ENCODE peak calls at places on chromosomes 3 and 15, in ten cellular contexts. One of them, this sample, is unnamed.

GRCh38 chr15:101641894-101642293 is 10.3 kb downstream of the TM2D3 start:
- DNase-seq in left cardiac atrium: no peak
- DNase-seq in HuH-7: no peak
- DNase-seq in iPS-NIHi11: no peak
- DNase-seq in iPS DF 6.9: no peak
- DNase-seq in NCI-H345: no peak
- DNase-seq in CD8-positive, alpha-beta memory T cell: no peak
- DNase-seq in RWPE2: no peak
- DNase-seq in NCI-H1092 treated with DMSO at 0.1 percent for 48 hours: no peak
- DNase-seq in stimulated activated CD8-positive, alpha-beta memory T cell treated with anti-CD3 and anti-CD28 coated beads, Interleukin-4, amount 100 ng/mL, for 24 hours: no peak
- DNase-seq in this sample: no peak

GRCh38 chr3:49465269-49466034 is 4.6 kb upstream of the DAG1 start:
- DNase-seq in left cardiac atrium: peak
- DNase-seq in RWPE2: no peak
- DNase-seq in CD8-positive, alpha-beta memory T cell: no peak
- DNase-seq in NCI-H1092 treated with DMSO at 0.1 percent for 48 hours: no peak
- DNase-seq in stimulated activated CD8-positive, alpha-beta memory T cell treated with anti-CD3 and anti-CD28 coated beads, Interleukin-4, amount 100 ng/mL, for 24 hours: no peak
- DNase-seq in iPS DF 6.9: no peak
- DNase-seq in NCI-H345: no peak
- DNase-seq in iPS-NIHi11: no peak
- DNase-seq in HuH-7: peak
- DNase-seq in this sample: peak

GRCh38 chr3:146813496-146813895 is 208.3 kb upstream of the PLSCR5 start:
- DNase-seq in NCI-H345: no peak
- DNase-seq in left cardiac atrium: no peak
- DNase-seq in CD8-positive, alpha-beta memory T cell: no peak
- DNase-seq in stimulated activated CD8-positive, alpha-beta memory T cell treated with anti-CD3 and anti-CD28 coated beads, Interleukin-4, amount 100 ng/mL, for 24 hours: no peak
- DNase-seq in HuH-7: no peak
- DNase-seq in NCI-H1092 treated with DMSO at 0.1 percent for 48 hours: no peak
- DNase-seq in RWPE2: no peak
- DNase-seq in iPS DF 6.9: no peak
- DNase-seq in iPS-NIHi11: no peak
- DNase-seq in this sample: no peak

GRCh38 chr3:39668420-39668819 is 141.0 kb upstream of the MYRIP start:
- DNase-seq in RWPE2: no peak
- DNase-seq in NCI-H345: peak
- DNase-seq in stimulated activated CD8-positive, alpha-beta memory T cell treated with anti-CD3 and anti-CD28 coated beads, Interleukin-4, amount 100 ng/mL, for 24 hours: no peak
- DNase-seq in HuH-7: peak
- DNase-seq in iPS-NIHi11: peak
- DNase-seq in left cardiac atrium: no peak
- DNase-seq in NCI-H1092 treated with DMSO at 0.1 percent for 48 hours: peak
- DNase-seq in iPS DF 6.9: peak
- DNase-seq in CD8-positive, alpha-beta memory T cell: no peak
- DNase-seq in this sample: no peak

GRCh38 chr3:69203631-69204314 is 81.4 kb upstream of the LMOD3 start:
- DNase-seq in NCI-H1092 treated with DMSO at 0.1 percent for 48 hours: no peak
- DNase-seq in HuH-7: no peak
- DNase-seq in left cardiac atrium: no peak
- DNase-seq in stimulated activated CD8-positive, alpha-beta memory T cell treated with anti-CD3 and anti-CD28 coated beads, Interleukin-4, amount 100 ng/mL, for 24 hours: no peak
- DNase-seq in RWPE2: peak
- DNase-seq in iPS-NIHi11: no peak
- DNase-seq in NCI-H345: no peak
- DNase-seq in iPS DF 6.9: no peak
- DNase-seq in CD8-positive, alpha-beta memory T cell: no peak
- DNase-seq in this sample: no peak

GRCh38 chr3:65751123-65751700 is 287.5 kb downstream of the MAGI1 start:
- DNase-seq in CD8-positive, alpha-beta memory T cell: no peak
- DNase-seq in stimulated activated CD8-positive, alpha-beta memory T cell treated with anti-CD3 and anti-CD28 coated beads, Interleukin-4, amount 100 ng/mL, for 24 hours: no peak
- DNase-seq in iPS-NIHi11: peak
- DNase-seq in RWPE2: no peak
- DNase-seq in NCI-H1092 treated with DMSO at 0.1 percent for 48 hours: no peak
- DNase-seq in HuH-7: peak
- DNase-seq in left cardiac atrium: peak
- DNase-seq in iPS DF 6.9: peak
- DNase-seq in NCI-H345: no peak
- DNase-seq in this sample: peak

GRCh38 chr15:44243146-44243545 is 45.4 kb upstream of the GOLM2 start:
- DNase-seq in stimulated activated CD8-positive, alpha-beta memory T cell treated with anti-CD3 and anti-CD28 coated beads, Interleukin-4, amount 100 ng/mL, for 24 hours: no peak
- DNase-seq in iPS-NIHi11: no peak
- DNase-seq in NCI-H1092 treated with DMSO at 0.1 percent for 48 hours: no peak
- DNase-seq in NCI-H345: no peak
- DNase-seq in CD8-positive, alpha-beta memory T cell: no peak
- DNase-seq in left cardiac atrium: no peak
- DNase-seq in RWPE2: no peak
- DNase-seq in iPS DF 6.9: no peak
- DNase-seq in HuH-7: no peak
- DNase-seq in this sample: no peak

GRCh38 chr3:71713041-71713440 is 12.2 kb downstream of the EIF4E3 start:
- DNase-seq in NCI-H1092 treated with DMSO at 0.1 percent for 48 hours: peak
- DNase-seq in RWPE2: no peak
- DNase-seq in iPS DF 6.9: no peak
- DNase-seq in HuH-7: no peak
- DNase-seq in stimulated activated CD8-positive, alpha-beta memory T cell treated with anti-CD3 and anti-CD28 coated beads, Interleukin-4, amount 100 ng/mL, for 24 hours: no peak
- DNase-seq in left cardiac atrium: no peak
- DNase-seq in NCI-H345: peak
- DNase-seq in iPS-NIHi11: no peak
- DNase-seq in CD8-positive, alpha-beta memory T cell: no peak
- DNase-seq in this sample: no peak

GRCh38 chr3:124859025-124859424 is 28.1 kb downstream of the ITGB5 start:
- DNase-seq in HuH-7: no peak
- DNase-seq in stimulated activated CD8-positive, alpha-beta memory T cell treated with anti-CD3 and anti-CD28 coated beads, Interleukin-4, amount 100 ng/mL, for 24 hours: no peak
- DNase-seq in iPS DF 6.9: no peak
- DNase-seq in RWPE2: no peak
- DNase-seq in iPS-NIHi11: no peak
- DNase-seq in NCI-H1092 treated with DMSO at 0.1 percent for 48 hours: no peak
- DNase-seq in left cardiac atrium: peak
- DNase-seq in CD8-positive, alpha-beta memory T cell: no peak
- DNase-seq in NCI-H345: no peak
- DNase-seq in this sample: no peak

GRCh38 chr15:26013946-26014345 is 150.8 kb upstream of the ATP10A start:
- DNase-seq in RWPE2: no peak
- DNase-seq in stimulated activated CD8-positive, alpha-beta memory T cell treated with anti-CD3 and anti-CD28 coated beads, Interleukin-4, amount 100 ng/mL, for 24 hours: no peak
- DNase-seq in iPS DF 6.9: no peak
- DNase-seq in iPS-NIHi11: no peak
- DNase-seq in left cardiac atrium: no peak
- DNase-seq in CD8-positive, alpha-beta memory T cell: no peak
- DNase-seq in NCI-H1092 treated with DMSO at 0.1 percent for 48 hours: no peak
- DNase-seq in NCI-H345: no peak
- DNase-seq in HuH-7: no peak
- DNase-seq in this sample: no peak

GRCh38 chr15:75347222-75348033 is 589 bp downstream of the NEIL1 start:
- DNase-seq in stimulated activated CD8-positive, alpha-beta memory T cell treated with anti-CD3 and anti-CD28 coated beads, Interleukin-4, amount 100 ng/mL, for 24 hours: peak
- DNase-seq in iPS-NIHi11: peak
- DNase-seq in NCI-H345: peak
- DNase-seq in iPS DF 6.9: no peak
- DNase-seq in RWPE2: no peak
- DNase-seq in CD8-positive, alpha-beta memory T cell: peak
- DNase-seq in HuH-7: peak
- DNase-seq in left cardiac atrium: peak
- DNase-seq in NCI-H1092 treated with DMSO at 0.1 percent for 48 hours: no peak
- DNase-seq in this sample: peak

GRCh38 chr3:187264051-187264450 is 27.5 kb downstream of the MASP1 start:
- DNase-seq in NCI-H1092 treated with DMSO at 0.1 percent for 48 hours: no peak
- DNase-seq in iPS-NIHi11: no peak
- DNase-seq in RWPE2: no peak
- DNase-seq in stimulated activated CD8-positive, alpha-beta memory T cell treated with anti-CD3 and anti-CD28 coated beads, Interleukin-4, amount 100 ng/mL, for 24 hours: no peak
- DNase-seq in NCI-H345: no peak
- DNase-seq in left cardiac atrium: no peak
- DNase-seq in HuH-7: peak
- DNase-seq in CD8-positive, alpha-beta memory T cell: no peak
- DNase-seq in iPS DF 6.9: no peak
- DNase-seq in this sample: no peak

GRCh38 chr3:129289201-129289921 is 10.7 kb downstream of the HMCES start:
- DNase-seq in CD8-positive, alpha-beta memory T cell: no peak
- DNase-seq in RWPE2: no peak
- DNase-seq in NCI-H345: no peak
- DNase-seq in iPS-NIHi11: no peak
- DNase-seq in iPS DF 6.9: no peak
- DNase-seq in stimulated activated CD8-positive, alpha-beta memory T cell treated with anti-CD3 and anti-CD28 coated beads, Interleukin-4, amount 100 ng/mL, for 24 hours: no peak
- DNase-seq in NCI-H1092 treated with DMSO at 0.1 percent for 48 hours: no peak
- DNase-seq in left cardiac atrium: no peak
- DNase-seq in HuH-7: no peak
- DNase-seq in this sample: no peak

GRCh38 chr3:117751691-117752090 is 1042.1 kb downstream of the TUSC7 start:
- DNase-seq in CD8-positive, alpha-beta memory T cell: no peak
- DNase-seq in iPS DF 6.9: no peak
- DNase-seq in HuH-7: no peak
- DNase-seq in NCI-H345: no peak
- DNase-seq in left cardiac atrium: no peak
- DNase-seq in stimulated activated CD8-positive, alpha-beta memory T cell treated with anti-CD3 and anti-CD28 coated beads, Interleukin-4, amount 100 ng/mL, for 24 hours: no peak
- DNase-seq in RWPE2: no peak
- DNase-seq in iPS-NIHi11: no peak
- DNase-seq in NCI-H1092 treated with DMSO at 0.1 percent for 48 hours: no peak
- DNase-seq in this sample: no peak

GRCh38 chr15:35514759-35515158 is 31.2 kb downstream of the DPH6 start:
- DNase-seq in NCI-H345: no peak
- DNase-seq in iPS-NIHi11: no peak
- DNase-seq in CD8-positive, alpha-beta memory T cell: no peak
- DNase-seq in HuH-7: no peak
- DNase-seq in iPS DF 6.9: no peak
- DNase-seq in left cardiac atrium: no peak
- DNase-seq in RWPE2: no peak
- DNase-seq in NCI-H1092 treated with DMSO at 0.1 percent for 48 hours: no peak
- DNase-seq in stimulated activated CD8-positive, alpha-beta memory T cell treated with anti-CD3 and anti-CD28 coated beads, Interleukin-4, amount 100 ng/mL, for 24 hours: no peak
- DNase-seq in this sample: no peak

GRCh38 chr15:92909131-92909781 is 9.1 kb downstream of the CHD2 start:
- DNase-seq in HuH-7: no peak
- DNase-seq in left cardiac atrium: no peak
- DNase-seq in iPS-NIHi11: no peak
- DNase-seq in NCI-H345: no peak
- DNase-seq in iPS DF 6.9: no peak
- DNase-seq in RWPE2: no peak
- DNase-seq in stimulated activated CD8-positive, alpha-beta memory T cell treated with anti-CD3 and anti-CD28 coated beads, Interleukin-4, amount 100 ng/mL, for 24 hours: no peak
- DNase-seq in CD8-positive, alpha-beta memory T cell: no peak
- DNase-seq in NCI-H1092 treated with DMSO at 0.1 percent for 48 hours: no peak
- DNase-seq in this sample: no peak

GRCh38 chr3:70820397-70820796 is 508.0 kb upstream of the MDFIC2 start:
- DNase-seq in RWPE2: no peak
- DNase-seq in iPS-NIHi11: no peak
- DNase-seq in NCI-H1092 treated with DMSO at 0.1 percent for 48 hours: no peak
- DNase-seq in CD8-positive, alpha-beta memory T cell: no peak
- DNase-seq in stimulated activated CD8-positive, alpha-beta memory T cell treated with anti-CD3 and anti-CD28 coated beads, Interleukin-4, amount 100 ng/mL, for 24 hours: no peak
- DNase-seq in left cardiac atrium: no peak
- DNase-seq in HuH-7: no peak
- DNase-seq in NCI-H345: no peak
- DNase-seq in iPS DF 6.9: no peak
- DNase-seq in this sample: no peak